ENCODE peak calls at places on chromosome 16, in seven cellular contexts. G, K, I, Q, J, P and B are unnamed samples.

GRCh38 chr16:80656731-80657150 is 115.9 kb downstream of the DYNLRB2 start:
- DNase-seq in G (no peak), K (no peak), I (no peak), Q (no peak), J (no peak), P (no peak), B (no peak)

GRCh38 chr16:79856581-79856980 is 256.0 kb upstream of the MAF start:
- DNase-seq in G (no peak), K (no peak), I (no peak), Q (no peak), J (no peak), P (no peak), B (no peak)

GRCh38 chr16:58458634-58459343 is 41.2 kb upstream of the NDRG4 start:
- DNase-seq in G (no peak), K (no peak), I (no peak), Q (no peak), J (no peak), P (no peak), B (no peak)

GRCh38 chr16:27924411-27925118 is 138.9 kb downstream of the GSG1L start:
- DNase-seq in G (no peak), K (no peak), I (peak; percentile 33), Q (no peak), J (no peak), P (no peak), B (no peak)

GRCh38 chr16:89183975-89184684 is 12.6 kb downstream of the CDH15 start:
- DNase-seq in G (no peak), K (no peak), I (no peak), Q (peak; percentile 42), J (no peak), P (no peak), B (no peak)

GRCh38 chr16:81385031-81385756 is 59.4 kb upstream of the CMIP start:
- DNase-seq in G (no peak), K (no peak), I (no peak), Q (no peak), J (no peak), P (no peak), B (no peak)

GRCh38 chr16:9843424-9844013 is 338.7 kb downstream of the GRIN2A start:
- DNase-seq in G (no peak), K (no peak), I (no peak), Q (no peak), J (no peak), P (no peak), B (no peak)

GRCh38 chr16:66481081-66481942 is 54.2 kb downstream of the BEAN1 start:
- DNase-seq in G (no peak), K (no peak), I (no peak), Q (no peak), J (peak; percentile 23), P (no peak), B (no peak)

GRCh38 chr16:85083051-85083639 is 29.1 kb downstream of the CIBAR2 start:
- DNase-seq in G (no peak), K (peak; percentile 27), I (no peak), Q (peak; percentile 72), J (peak; percentile 83), P (no peak), B (no peak)

GRCh38 chr16:20740007-20740883 is 1.4 kb downstream of the THUMPD1 start:
- DNase-seq in G (peak; percentile 5), K (no peak), I (peak; percentile 7), Q (no peak), J (no peak), P (no peak), B (no peak)

GRCh38 chr16:27840311-27841060 is 223.0 kb downstream of the GSG1L start:
- DNase-seq in G (no peak), K (no peak), I (no peak), Q (no peak), J (peak; percentile 13), P (peak; percentile 7), B (no peak)

GRCh38 chr16:79612207-79612606 is 11.7 kb upstream of the MAF start:
- DNase-seq in G (peak; percentile 12), K (no peak), I (no peak), Q (no peak), J (no peak), P (no peak), B (no peak)

GRCh38 chr16:10859650-10860049 is 17.4 kb upstream of the CIITA start:
- DNase-seq in G (no peak), K (no peak), I (no peak), Q (no peak), J (no peak), P (no peak), B (no peak)

GRCh38 chr16:11224894-11225676 is 30.9 kb downstream of the SOCS1 start:
- DNase-seq in G (peak; percentile 59), K (peak; percentile 28), I (no peak), Q (no peak), J (no peak), P (no peak), B (no peak)

GRCh38 chr16:1412847-1413246 is 1.7 kb downstream of the UNKL start:
- DNase-seq in G (no peak), K (no peak), I (no peak), Q (no peak), J (no peak), P (no peak), B (no peak)

GRCh38 chr16:30886145-30886544 is 7.7 kb downstream of the BCL7C start:
- DNase-seq in G (no peak), K (no peak), I (no peak), Q (no peak), J (no peak), P (no peak), B (no peak)

GRCh38 chr16:66549284-66550131 is at the start of gene TK2:
- DNase-seq in G (peak; percentile 69), K (peak; percentile 72), I (peak; percentile 80), Q (peak; percentile 80), J (peak; percentile 74), P (peak; percentile 71), B (peak; percentile 54)

DNA sequence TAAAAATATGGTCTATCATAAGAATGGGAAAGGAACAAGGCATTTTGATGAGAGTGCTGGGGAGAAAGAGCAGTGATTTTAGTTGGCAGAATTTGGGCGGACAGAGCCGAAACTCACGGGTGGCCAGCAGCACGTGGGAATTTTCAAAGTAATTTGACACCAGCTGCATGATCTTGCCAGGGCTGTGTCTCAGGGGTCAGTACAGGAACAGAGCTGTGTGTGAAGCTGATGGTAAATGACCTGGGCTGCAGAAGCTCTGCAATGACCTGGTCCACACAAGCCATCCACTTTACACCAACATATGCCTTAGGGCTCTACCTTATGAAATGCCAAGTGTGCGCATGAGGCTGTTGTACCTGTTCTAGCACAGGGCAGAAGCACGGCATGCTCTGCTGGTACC is 112.0 kb downstream of the ZFHX3 start:
- DNase-seq in G (no peak), K (no peak), I (no peak), Q (no peak), J (no peak), P (no peak), B (no peak)
- H3K4me1 ChIP-seq in G (peaks cover 8% of the 10 kb centered on the region), K (peaks cover 17% of the 10 kb centered on the region), I (peaks cover 1% of the 10 kb centered on the region), Q (peaks cover 23% of the 10 kb centered on the region), J (peaks cover 5% of the 10 kb centered on the region), P (peaks cover 22% of the 10 kb centered on the region), B (peaks cover 29% of the 10 kb centered on the region)

GRCh38 chr16:63613701-63614100 is 1508.2 kb downstream of the CDH11 start:
- DNase-seq in G (peak; percentile 69), K (peak; percentile 4), I (no peak), Q (no peak), J (no peak), P (no peak), B (no peak)

GRCh38 chr16:63612462-63613227 is 1509.2 kb downstream of the CDH11 start:
- DNase-seq in G (no peak), K (no peak), I (peak; percentile 7), Q (no peak), J (no peak), P (no peak), B (peak; percentile 70)

GRCh38 chr16:63617990-63618763 is 1503.7 kb downstream of the CDH11 start:
- DNase-seq in G (peak; percentile 18), K (no peak), I (no peak), Q (no peak), J (peak; percentile 35), P (no peak), B (no peak)

GRCh38 chr16:63617047-63617989 is 1504.5 kb downstream of the CDH11 start:
- DNase-seq in G (peak; percentile 15), K (no peak), I (no peak), Q (no peak), J (peak; percentile 31), P (no peak), B (no peak)

GRCh38 chr16:63614421-63614820 is 1507.4 kb downstream of the CDH11 start:
- DNase-seq in G (peak; percentile 10), K (no peak), I (no peak), Q (no peak), J (no peak), P (no peak), B (no peak)
- H2AK5ac ChIP-seq in G (no peak overlapping the region), K (no peak overlapping the region), I (no peak overlapping the region), Q (no peak overlapping the region), J (no peak overlapping the region), P (no peak overlapping the region), B (no peak overlapping the region)

GRCh38 chr16:4521971-4522623 is 16.5 kb downstream of the CDIP1 start:
- DNase-seq in G (no peak), K (no peak), I (no peak), Q (peak; percentile 62), J (peak; percentile 49), P (no peak), B (no peak)

GRCh38 chr16:4525634-4526277 is 12.8 kb downstream of the CDIP1 start:
- DNase-seq in G (no peak), K (no peak), I (no peak), Q (no peak), J (no peak), P (no peak), B (no peak)

GRCh38 chr16:4523686-4524085 is 14.9 kb downstream of the CDIP1 start:
- DNase-seq in G (no peak), K (no peak), I (no peak), Q (no peak), J (no peak), P (no peak), B (no peak)

GRCh38 chr16:4524571-4524970 is 14.0 kb downstream of the CDIP1 start:
- DNase-seq in G (no peak), K (no peak), I (no peak), Q (no peak), J (no peak), P (no peak), B (no peak)

DNA sequence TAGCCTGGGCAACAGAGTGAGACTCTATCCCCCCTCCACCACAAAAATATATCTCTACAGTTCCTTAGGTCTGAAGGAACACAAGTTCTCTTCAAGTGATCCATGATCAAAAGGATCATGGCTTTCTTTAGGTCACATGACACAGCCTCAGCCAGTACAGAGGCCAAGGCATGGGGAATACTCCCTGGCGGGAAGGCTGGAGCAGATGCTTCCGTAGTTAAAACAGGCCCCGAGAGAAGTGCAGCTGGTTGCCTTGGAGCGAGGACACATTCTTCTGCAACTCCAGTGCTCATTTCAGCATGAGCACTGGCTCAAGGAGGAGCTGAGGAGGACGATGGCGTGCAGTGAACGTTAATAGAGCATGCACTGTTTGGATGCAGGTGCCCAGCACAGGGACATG is 13.5 kb downstream of the CDIP1 start:
- DNase-seq in G (no peak), K (no peak), I (no peak), Q (no peak), J (no peak), P (no peak), B (no peak)
- H3K4me1 ChIP-seq in G (peaks cover 32% of the 10 kb centered on the region), K (peaks cover 16% of the 10 kb centered on the region), I (peaks cover 3% of the 10 kb centered on the region), Q (peaks cover 29% of the 10 kb centered on the region), J (peaks cover 7% of the 10 kb centered on the region), P (peaks cover 10% of the 10 kb centered on the region), B (peaks cover 2% of the 10 kb centered on the region)

DNA sequence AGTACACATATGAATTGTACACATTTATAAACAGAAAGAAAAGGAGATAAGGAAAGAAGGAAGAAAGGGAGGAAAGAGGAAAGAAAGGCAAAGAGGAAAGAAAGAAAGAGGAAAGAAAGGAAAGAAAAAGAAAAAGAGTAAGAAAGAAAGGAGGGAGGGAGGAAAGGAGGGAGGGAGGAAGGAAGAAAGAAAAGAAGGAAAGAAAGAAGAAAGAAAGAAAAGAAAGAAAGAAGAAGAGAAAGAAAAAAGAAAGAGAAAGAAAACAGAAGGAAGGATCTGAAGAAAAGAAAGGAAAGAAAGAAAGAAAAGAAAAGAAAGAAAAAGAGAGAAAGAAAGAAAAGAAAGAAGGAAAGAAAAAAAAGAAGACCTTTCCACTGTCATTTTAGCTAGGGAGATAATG is 571.4 kb upstream of the SALL1 start:
- DNase-seq in G (no peak), K (no peak), I (no peak), Q (no peak), J (no peak), P (no peak), B (no peak)
- H2AK5ac ChIP-seq in G (no peak overlapping the region), K (no peak overlapping the region), I (no peak overlapping the region), Q (no peak overlapping the region), J (no peak overlapping the region), P (no peak overlapping the region), B (no peak overlapping the region)